ENCODE peak calls at places on chromosomes 7 and 10, in five cellular contexts. T is endodermal cell, W is IMR-90, J is psoas muscle, P is iPS DF 6.9. S is an unnamed sample.

GRCh38 chr7:99409192-99409572 is 413 bp downstream of the BUD31 start:
- DNase-seq in T (no peak), P (no peak), W (no peak), J (no peak), S (peak)

GRCh38 chr10:116796910-116797513 is 52.3 kb upstream of the ENO4 start:
- DNase-seq in W (peak), J (peak), T (peak), P (peak), S (peak)

GRCh38 chr10:125592897-125593296 is 90.1 kb downstream of the TEX36 start:
- DNase-seq in P (no peak), T (no peak), J (no peak), W (no peak), S (no peak)

GRCh38 chr10:131777162-131777561 is 123.6 kb upstream of the PPP2R2D start:
- DNase-seq in J (no peak), P (no peak), T (peak), W (no peak), S (no peak)

GRCh38 chr7:27115161-27116018 is 12.9 kb upstream of the HOXA2 start:
- DNase-seq in J (peak), W (peak), P (no peak), T (peak), S (peak)

GRCh38 chr10:83142074-83142563 is 997.2 kb upstream of the GHITM start:
- DNase-seq in J (no peak), P (no peak), W (no peak), T (no peak), S (no peak)

GRCh38 chr7:142383826-142384507 is 126.1 kb upstream of the PRSS58 start:
- DNase-seq in W (no peak), P (no peak), J (no peak), T (no peak), S (no peak)

GRCh38 chr10:71873582-71874182 is 22.6 kb upstream of the PSAP start:
- DNase-seq in W (no peak), J (no peak), T (peak), P (no peak), S (no peak)

GRCh38 chr10:114917927-114918672 is 19.9 kb upstream of the TRUB1 start:
- DNase-seq in P (no peak), W (peak), T (peak), J (no peak), S (peak)

GRCh38 chr10:33337335-33337854 is 2.9 kb upstream of the NRP1 start:
- DNase-seq in W (peak), P (no peak), T (peak), J (no peak), S (peak)

GRCh38 chr7:76252020-76252419 is 50.3 kb downstream of the SRRM3 start:
- DNase-seq in P (no peak), J (no peak), W (no peak), T (no peak), S (no peak)

GRCh38 chr7:106848851-106849442 is 16.1 kb upstream of the PIK3CG start:
- DNase-seq in P (no peak), W (peak), J (no peak), T (no peak), S (no peak)

GRCh38 chr7:127930341-127931328 is 100.6 kb downstream of the LRRC4 start:
- DNase-seq in P (no peak), T (no peak), W (no peak), J (no peak), S (no peak)

GRCh38 chr7:55060690-55061414 is 42.0 kb downstream of the EGFR start:
- DNase-seq in J (no peak), W (peak), T (no peak), P (no peak), S (no peak)

GRCh38 chr7:157250605-157251228 is 86.1 kb upstream of the DNAJB6 start:
- DNase-seq in P (peak), W (peak), T (peak), J (no peak), S (no peak)

GRCh38 chr7:16051561-16052280 is 365.2 kb upstream of the MEOX2 start:
- DNase-seq in W (peak), J (no peak), P (no peak), T (no peak), S (no peak)

GRCh38 chr7:91083855-91084644 is 180.2 kb upstream of the FZD1 start:
- DNase-seq in T (no peak), P (no peak), W (no peak), J (no peak), S (no peak)

GRCh38 chr7:108158766-108159165 is 28.6 kb upstream of the LAMB4 start:
- DNase-seq in P (no peak), J (no peak), T (no peak), W (no peak), S (no peak)

GRCh38 chr7:73770002-73770859 is at the start of gene CLDN3:
- DNase-seq in T (peak), P (peak), J (peak), W (no peak), S (peak)

GRCh38 chr10:127945335-127945734 is 38.4 kb downstream of the PTPRE start:
- DNase-seq in P (no peak), W (peak), J (no peak), T (no peak), S (no peak)

GRCh38 chr7:99193527-99194214 is 14.2 kb downstream of the KPNA7 start:
- DNase-seq in P (no peak), W (peak), J (no peak), T (no peak), S (no peak)

GRCh38 chr10:82150123-82150900 is 275.3 kb downstream of the NRG3 start:
- DNase-seq in T (peak), J (no peak), P (peak), W (no peak), S (no peak)

GRCh38 chr10:6416892-6417512 is 163.1 kb downstream of the PRKCQ start:
- DNase-seq in T (no peak), P (peak), J (no peak), W (peak), S (no peak)

GRCh38 chr7:128045766-128046165 is 14.5 kb upstream of the LRRC4 start:
- DNase-seq in P (no peak), T (no peak), W (peak), J (no peak), S (no peak)

GRCh38 chr7:100465299-100465698 is 1.2 kb upstream of the SPACDR start:
- DNase-seq in J (no peak), W (peak), P (no peak), T (no peak), S (no peak)

GRCh38 chr7:12130664-12131063 is 80.4 kb upstream of the TMEM106B start:
- DNase-seq in T (no peak), P (no peak), J (no peak), W (no peak), S (no peak)

GRCh38 chr10:124302951-124303505 is 115.7 kb downstream of the OAT start:
- DNase-seq in P (no peak), T (no peak), J (no peak), W (no peak), S (no peak)

GRCh38 chr7:158280467-158281154 is 307.0 kb downstream of the PTPRN2 start:
- DNase-seq in P (no peak), W (no peak), J (no peak), T (no peak), S (peak)

GRCh38 chr10:47348138-47348651 is at the start of gene RBP3:
- DNase-seq in P (no peak), W (no peak), J (peak), T (no peak), S (peak)

GRCh38 chr10:114624941-114625780 is 32.9 kb downstream of the ABLIM1 start:
- DNase-seq in W (peak), J (no peak), T (no peak), P (no peak), S (no peak)

GRCh38 chr10:48651839-48652238 is 32.8 kb upstream of the WDFY4 start:
- DNase-seq in T (no peak), W (no peak), J (no peak), P (no peak), S (no peak)

GRCh38 chr10:78267070-78267469 is 233.4 kb downstream of the RPS24 start:
- DNase-seq in W (peak), J (no peak), T (no peak), P (no peak), S (no peak)

GRCh38 chr10:69644658-69645295 is 14.7 kb downstream of the FAM241B start:
- DNase-seq in W (peak), P (no peak), T (peak), J (peak), S (peak)

GRCh38 chr7:25098096-25099046 is 26.7 kb downstream of the CYCS start:
- DNase-seq in J (no peak), W (peak), T (peak), P (peak), S (peak)

GRCh38 chr7:22597845-22598244 is 97.9 kb upstream of the STEAP1B start:
- DNase-seq in T (no peak), P (no peak), W (peak), J (no peak), S (peak)

GRCh38 chr10:119663866-119664698 is 12.9 kb downstream of the BAG3 start:
- DNase-seq in J (no peak), T (no peak), P (no peak), W (no peak), S (peak)

GRCh38 chr10:45660876-45661411 is 11.6 kb downstream of the ZFAND4 start:
- DNase-seq in W (no peak), P (no peak), J (no peak), T (peak), S (no peak)

GRCh38 chr10:124660404-124661125 is 83.6 kb downstream of the FAM53B start:
- DNase-seq in W (no peak), J (no peak), T (no peak), P (no peak), S (no peak)

GRCh38 chr7:16318989-16319915 is 102.1 kb downstream of the CRPPA start:
- DNase-seq in W (peak), P (no peak), T (no peak), J (no peak), S (peak)

GRCh38 chr10:67549390-67549789 is 146.6 kb downstream of the CTNNA3 start:
- DNase-seq in T (no peak), J (no peak), W (peak), P (no peak), S (no peak)

DNA sequence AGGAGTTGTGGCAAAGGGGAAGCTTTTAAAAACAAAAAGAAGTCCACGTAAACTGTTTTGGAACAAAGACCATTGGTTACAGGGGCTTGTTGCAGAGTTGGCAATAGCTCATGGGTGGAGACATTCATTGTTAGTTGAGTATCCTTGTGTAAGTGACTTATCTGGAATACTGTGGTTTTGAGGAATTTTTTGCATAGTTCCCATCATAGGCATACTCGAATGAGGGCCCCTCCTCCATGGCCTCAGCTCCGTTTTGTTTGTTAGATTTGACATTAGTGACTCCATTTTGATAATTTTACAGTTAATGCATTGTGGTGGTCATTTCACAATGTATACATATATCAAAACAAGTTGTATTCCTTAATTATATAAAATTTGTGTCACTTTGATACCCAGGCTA is 12.8 kb upstream of the SMKR1 start:
- DNase-seq in P (no peak), T (no peak), J (no peak), W (peak), S (peak)
- H3K27ac ChIP-seq in P (no peak), T (no peak), J (no peak), W (no peak), S (peak)

GRCh38 chr7:31065840-31066239 is 13.7 kb downstream of the ADCYAP1R1 start:
- DNase-seq in W (no peak), T (no peak), P (no peak), J (peak), S (no peak)
- H3K27ac ChIP-seq in W (no peak), T (no peak), P (no peak), J (no peak), S (no peak)

DNA sequence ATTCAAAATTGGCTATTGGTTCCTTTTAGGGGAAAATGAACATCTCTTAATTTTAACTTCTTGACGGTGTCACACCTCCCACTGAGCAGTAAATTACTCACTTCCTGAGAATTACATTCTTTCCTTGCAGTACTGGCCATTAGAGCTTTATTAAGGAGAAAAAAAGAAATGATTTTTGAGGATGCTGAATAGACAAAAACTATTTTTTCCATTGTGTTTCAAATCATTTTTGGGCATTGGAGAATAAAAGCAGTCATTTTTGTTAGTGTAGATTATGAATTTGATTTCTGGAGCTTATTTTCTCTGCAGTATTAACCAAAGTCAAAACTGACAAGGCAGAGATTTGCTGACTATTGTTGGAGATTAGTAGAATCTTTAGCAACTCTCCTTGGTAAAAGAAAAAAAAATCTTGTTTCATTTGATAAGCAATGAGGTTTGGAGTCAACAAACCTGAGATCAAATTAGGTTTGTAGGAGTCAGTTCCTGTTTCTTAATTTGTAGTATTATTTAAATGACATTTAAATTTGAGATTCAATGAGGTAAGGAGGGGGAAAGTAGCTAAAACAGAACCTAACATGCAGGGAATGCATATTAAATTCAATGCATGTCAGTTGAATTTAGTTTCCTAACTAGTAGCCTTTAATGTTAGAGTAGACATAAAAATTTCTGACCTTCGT is 70.6 kb downstream of the AP3M1 start:
- DNase-seq in W (peak), T (no peak), P (no peak), J (no peak), S (no peak)
- H3K27ac ChIP-seq in W (peak), T (no peak), P (no peak), J (peak), S (peak)

GRCh38 chr7:43655584-43655983 is 72.7 kb downstream of the STK17A start:
- DNase-seq in P (no peak), T (no peak), W (no peak), J (no peak), S (no peak)

GRCh38 chr7:43659549-43659896 is 69.8 kb downstream of the COA1 start:
- DNase-seq in P (no peak), J (no peak), T (no peak), W (no peak), S (no peak)

GRCh38 chr7:43656997-43657396 is 72.3 kb downstream of the COA1 start:
- DNase-seq in P (no peak), J (no peak), T (no peak), W (no peak), S (no peak)

GRCh38 chr7:43660141-43660540 is 69.2 kb downstream of the COA1 start:
- DNase-seq in T (no peak), J (no peak), W (no peak), P (no peak), S (no peak)

DNA sequence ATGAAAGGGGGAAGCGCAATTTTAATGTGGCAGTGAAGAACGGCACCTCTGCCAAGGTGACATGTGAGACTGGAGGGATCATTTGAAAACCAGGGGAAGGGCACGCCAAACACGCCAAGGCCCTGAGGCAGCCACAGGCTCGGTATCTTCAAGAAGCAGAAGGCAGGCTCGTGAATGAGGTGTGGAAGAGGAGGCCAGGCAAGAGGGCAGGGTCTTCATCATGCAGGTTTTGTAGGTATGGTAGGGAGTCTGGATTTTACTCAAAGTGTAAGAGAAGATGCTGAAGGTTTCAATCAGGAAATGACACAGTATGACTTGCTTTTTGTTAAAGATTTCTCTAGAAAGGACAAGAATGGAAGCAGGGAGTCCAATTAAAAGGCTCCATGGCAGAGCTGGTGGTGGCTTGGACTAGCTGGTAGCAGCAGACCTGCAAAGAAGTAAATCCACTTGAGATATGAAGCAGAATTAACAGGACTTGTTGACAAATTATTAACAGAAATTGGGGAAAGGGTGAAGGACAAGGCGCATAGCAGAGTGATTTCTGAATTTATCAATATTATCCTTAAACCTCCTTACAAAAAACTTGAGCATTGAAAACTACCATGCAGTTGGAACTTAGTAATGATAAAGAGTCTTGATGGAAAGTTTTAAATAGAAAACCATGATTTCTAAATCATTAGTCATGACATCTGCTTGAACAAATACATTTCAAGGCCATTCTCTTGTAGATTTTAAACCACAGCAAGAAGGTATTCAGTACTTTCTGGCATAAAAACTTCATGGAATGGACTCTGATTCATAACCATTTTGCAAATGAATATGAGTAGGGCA is 70.4 kb downstream of the COA1 start:
- DNase-seq in J (no peak), P (no peak), T (no peak), W (peak), S (peak)
- H3K27ac ChIP-seq in J (peak), P (no peak), T (no peak), W (peak), S (peak)